ENCODE peak calls at places on chromosomes 5 and 9, in six cellular contexts. R is GM12878, Q is endothelial cell of umbilical vein, F is NB4, D is K562, M is HepG2. W is an unnamed sample.

GRCh38 chr5:14008819-14009311 is 64.4 kb upstream of the DNAH5 start:
- DNase-seq in R (no peak), Q (no peak), F (no peak), D (no peak), M (peak; percentile 50), W (peak; percentile 82)

GRCh38 chr5:142016576-142016975 is 3.7 kb upstream of the GNPDA1 start:
- DNase-seq in R (no peak), Q (peak; percentile 11), F (no peak), D (no peak), M (no peak), W (no peak)

GRCh38 chr9:34654317-34655083 is 2.5 kb downstream of the IL11RA start:
- DNase-seq in R (no peak), Q (peak; percentile 36), F (no peak), D (no peak), M (no peak), W (no peak)

GRCh38 chr9:114898741-114899140 is 31.6 kb downstream of the TNFSF8 start:
- DNase-seq in R (no peak), Q (peak; percentile 81), F (peak; percentile 86), D (no peak), M (no peak), W (no peak)

GRCh38 chr5:180830253-180831138 is 27.9 kb upstream of the MGAT1 start:
- DNase-seq in R (no peak), Q (no peak), F (peak; percentile 62), D (peak; percentile 77), M (no peak), W (peak; percentile 44)

GRCh38 chr5:114191441-114191840 is 170.4 kb upstream of the KCNN2 start:
- DNase-seq in R (no peak), Q (no peak), F (no peak), D (no peak), M (no peak), W (no peak)

GRCh38 chr9:109120204-109120789 is 550 bp upstream of the TMEM245 start:
- DNase-seq in R (no peak), Q (no peak), F (no peak), D (no peak), M (no peak), W (no peak)

GRCh38 chr5:124960266-124960665 is 213.8 kb upstream of the ZNF608 start:
- DNase-seq in R (no peak), Q (no peak), F (no peak), D (no peak), M (no peak), W (no peak)

GRCh38 chr5:157447246-157447645 is 12.8 kb upstream of the NIPAL4 start:
- DNase-seq in R (no peak), Q (no peak), F (no peak), D (no peak), M (no peak), W (no peak)

GRCh38 chr9:89794918-89795317 is 190.1 kb downstream of the GADD45G start:
- DNase-seq in R (no peak), Q (no peak), F (no peak), D (no peak), M (no peak), W (no peak)

GRCh38 chr9:21294325-21294724 is 10.8 kb downstream of the IFNA5 start:
- DNase-seq in R (peak; percentile 15), Q (peak; percentile 11), F (peak; percentile 50), D (no peak), M (peak; percentile 6), W (peak; percentile 43)

GRCh38 chr9:504921-505821 is 290.5 kb downstream of the DOCK8 start:
- DNase-seq in R (no peak), Q (peak; percentile 6), F (peak; percentile 40), D (peak; percentile 25), M (no peak), W (peak; percentile 26)

GRCh38 chr5:170120576-170120975 is 14.9 kb downstream of the FOXI1 start:
- DNase-seq in R (no peak), Q (no peak), F (no peak), D (no peak), M (no peak), W (no peak)

GRCh38 chr5:60161340-60161934 is 267.9 kb upstream of the PDE4D start:
- DNase-seq in R (peak; percentile 4), Q (peak; percentile 28), F (peak; percentile 47), D (no peak), M (peak; percentile 3), W (peak; percentile 45)

GRCh38 chr5:59380350-59380951 is 513.1 kb downstream of the PDE4D start:
- DNase-seq in R (peak; percentile 76), Q (peak; percentile 71), F (peak; percentile 84), D (no peak), M (peak; percentile 50), W (peak; percentile 92)

GRCh38 chr9:124771867-124772621 is 933 bp upstream of the NR6A1 start:
- DNase-seq in R (no peak), Q (peak; percentile 67), F (peak; percentile 75), D (peak; percentile 85), M (peak; percentile 61), W (peak; percentile 80)

GRCh38 chr5:160751297-160751696 is 100.7 kb downstream of the ATP10B start:
- DNase-seq in R (no peak), Q (no peak), F (no peak), D (no peak), M (no peak), W (no peak)

GRCh38 chr5:146302428-146302827 is 36.2 kb upstream of the POU4F3 start:
- DNase-seq in R (no peak), Q (no peak), F (no peak), D (no peak), M (no peak), W (no peak)

GRCh38 chr9:92146610-92147009 is 31.4 kb upstream of the SPTLC1 start:
- DNase-seq in R (no peak), Q (peak; percentile 57), F (peak; percentile 27), D (no peak), M (no peak), W (no peak)

GRCh38 chr5:43294226-43294625 is 19.0 kb downstream of the HMGCS1 start:
- DNase-seq in R (no peak), Q (peak; percentile 14), F (no peak), D (no peak), M (no peak), W (no peak)

GRCh38 chr5:134420326-134420725 is 8.6 kb upstream of the CDKN2AIPNL start:
- DNase-seq in R (no peak), Q (no peak), F (no peak), D (no peak), M (no peak), W (peak; percentile 40)

GRCh38 chr5:150599281-150599680 is 41.2 kb upstream of the SYNPO start:
- DNase-seq in R (no peak), Q (no peak), F (no peak), D (no peak), M (no peak), W (no peak)
- TF ChIP-seq MYC in R (no peak), Q (no peak), F (no peak), D (no peak), M (no peak), W (no peak)

GRCh38 chr5:148792649-148793048 is 33.8 kb upstream of the ADRB2 start:
- DNase-seq in R (no peak), Q (no peak), F (peak; percentile 34), D (no peak), M (no peak), W (no peak)
- TF ChIP-seq MAX in R (no peak), Q (no peak), F (peak; percentile 18), D (no peak), M (no peak), W (no peak)

GRCh38 chr5:77637170-77638074 is 1.1 kb downstream of the OTP start:
- DNase-seq in R (no peak), Q (no peak), F (no peak), D (no peak), M (no peak), W (no peak)

GRCh38 chr5:77638204-77638762 is at the start of gene OTP:
- DNase-seq in R (no peak), Q (no peak), F (no peak), D (no peak), M (no peak), W (no peak)

GRCh38 chr5:77635617-77636422 is 2.7 kb downstream of the OTP start:
- DNase-seq in R (no peak), Q (no peak), F (no peak), D (no peak), M (no peak), W (no peak)

GRCh38 chr5:77635073-77635472 is 3.4 kb downstream of the OTP start:
- DNase-seq in R (no peak), Q (no peak), F (no peak), D (no peak), M (no peak), W (no peak)

DNA sequence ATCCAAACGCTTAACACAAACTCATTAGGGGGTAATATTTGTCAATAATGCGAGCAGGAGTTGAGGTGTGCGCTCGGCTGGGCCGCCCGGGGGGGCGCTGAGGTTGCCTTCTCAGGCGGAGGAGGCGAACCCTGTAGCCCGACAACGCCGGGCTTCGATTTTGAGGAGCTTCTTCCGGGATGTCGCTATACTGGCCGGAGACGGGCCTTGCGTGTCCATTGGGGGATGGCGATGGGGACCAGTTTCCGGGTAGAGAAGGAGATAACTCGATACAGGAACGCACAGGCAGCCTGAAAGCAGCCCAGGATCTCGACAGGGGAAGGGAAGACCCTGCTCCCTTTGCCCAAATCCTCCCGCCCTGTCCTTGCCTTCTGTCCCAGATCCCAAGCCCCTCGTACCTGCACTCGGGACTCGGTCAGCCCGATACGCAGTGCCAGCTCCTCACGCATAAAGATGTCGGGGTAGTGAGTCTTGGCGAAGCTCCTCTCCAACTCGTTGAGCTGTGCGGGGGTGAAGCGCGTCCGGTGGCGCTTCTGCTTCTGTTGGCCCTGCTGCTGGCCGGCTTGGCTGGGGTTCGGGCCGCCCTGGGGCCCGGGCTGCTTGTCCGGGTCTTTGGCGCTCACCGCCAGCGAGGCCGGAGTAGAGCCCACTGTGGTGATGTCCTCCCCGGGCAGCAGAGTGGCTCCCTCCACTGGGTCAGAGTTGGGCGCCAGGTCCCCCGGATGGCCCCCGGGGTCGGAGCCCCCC is 1.9 kb downstream of the OTP start:
- DNase-seq in R (no peak), Q (no peak), F (no peak), D (no peak), M (no peak), W (no peak)
- TF ChIP-seq MYC in R (no peak), Q (no peak), F (no peak), D (no peak), M (no peak), W (no peak)

GRCh38 chr5:54803381-54804025 is 181.9 kb downstream of the ESM1 start:
- DNase-seq in R (no peak), Q (no peak), F (no peak), D (no peak), M (no peak), W (no peak)

GRCh38 chr5:54804086-54804485 is 181.3 kb downstream of the ESM1 start:
- DNase-seq in R (no peak), Q (no peak), F (no peak), D (no peak), M (no peak), W (no peak)

GRCh38 chr5:54804521-54804920 is 180.9 kb downstream of the ESM1 start:
- DNase-seq in R (no peak), Q (no peak), F (no peak), D (no peak), M (no peak), W (no peak)

GRCh38 chr5:54795284-54795683 is 190.1 kb downstream of the ESM1 start:
- DNase-seq in R (no peak), Q (no peak), F (no peak), D (no peak), M (no peak), W (no peak)

DNA sequence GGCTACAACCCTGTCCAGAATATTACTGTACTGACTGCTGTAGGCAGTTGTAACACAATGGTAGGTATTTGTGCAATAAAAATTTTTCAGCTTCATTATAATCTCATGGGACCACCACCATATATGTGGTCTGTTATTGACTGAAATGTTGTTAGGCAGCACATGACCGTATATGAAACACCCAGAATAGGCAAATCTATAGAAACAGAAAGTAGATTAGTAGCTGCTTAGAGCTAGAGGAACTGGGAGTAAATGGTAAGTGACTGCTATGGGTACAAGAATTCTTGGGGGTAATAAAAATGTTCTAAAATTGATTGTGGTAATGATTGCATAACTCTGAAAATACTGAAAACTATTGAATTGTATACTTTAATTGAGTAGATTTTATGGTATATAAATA is 185.7 kb downstream of the ESM1 start:
- DNase-seq in R (no peak), Q (no peak), F (no peak), D (no peak), M (no peak), W (no peak)
- TF ChIP-seq MAX in R (no peak), Q (no peak), F (no peak), D (no peak), M (no peak), W (no peak)

W was measured in A549.